ENCODE peak calls at places on chromosomes 2 and 18, in four cellular contexts. L, G, K and F are unnamed samples.

GRCh38 chr18:55981712-55982475 is 393.9 kb upstream of the TCF4 start:
- DNase-seq in L (no peak), G (no peak), K (no peak), F (no peak)

GRCh38 chr2:134869941-134870736 is 31.7 kb downstream of the ACMSD start:
- DNase-seq in L (peak), G (peak), K (peak), F (no peak)

GRCh38 chr2:180938419-180938818 is 42.0 kb upstream of the UBE2E3 start:
- DNase-seq in L (no peak), G (peak), K (peak), F (peak)

GRCh38 chr2:45190481-45190880 is 181.2 kb upstream of the SIX2 start:
- DNase-seq in L (no peak), G (peak), K (peak), F (peak)

GRCh38 chr2:120763931-120764330 is 28.3 kb downstream of the GLI2 start:
- DNase-seq in L (no peak), G (no peak), K (no peak), F (no peak)

GRCh38 chr18:33673689-33674088 is 95.7 kb downstream of the ASXL3 start:
- DNase-seq in L (no peak), G (no peak), K (peak), F (no peak)

GRCh38 chr2:1675633-1676032 is 68.7 kb downstream of the PXDN start:
- DNase-seq in L (no peak), G (peak), K (peak), F (peak)

GRCh38 chr2:213316001-213316735 is 31.9 kb downstream of the SPAG16 start:
- DNase-seq in L (no peak), G (peak), K (peak), F (peak)

GRCh38 chr2:156385242-156385641 is 50.9 kb upstream of the GPD2 start:
- DNase-seq in L (no peak), G (no peak), K (no peak), F (no peak)

GRCh38 chr2:236240228-236240990 is 23.8 kb downstream of the ASB18 start:
- DNase-seq in L (peak), G (peak), K (no peak), F (peak)

GRCh38 chr18:64119916-64120315 is 29.0 kb downstream of the LINC00305 start:
- DNase-seq in L (no peak), G (no peak), K (no peak), F (no peak)
- TF ChIP-seq CTCF in L (no peak), G (no peak), K (no peak), F (no peak)

GRCh38 chr2:149099298-149099697 is 60.8 kb downstream of the LYPD6B start:
- DNase-seq in L (no peak), G (no peak), K (no peak), F (no peak)
- TF ChIP-seq CTCF in L (no peak), G (no peak), K (no peak), F (peak)

DNA sequence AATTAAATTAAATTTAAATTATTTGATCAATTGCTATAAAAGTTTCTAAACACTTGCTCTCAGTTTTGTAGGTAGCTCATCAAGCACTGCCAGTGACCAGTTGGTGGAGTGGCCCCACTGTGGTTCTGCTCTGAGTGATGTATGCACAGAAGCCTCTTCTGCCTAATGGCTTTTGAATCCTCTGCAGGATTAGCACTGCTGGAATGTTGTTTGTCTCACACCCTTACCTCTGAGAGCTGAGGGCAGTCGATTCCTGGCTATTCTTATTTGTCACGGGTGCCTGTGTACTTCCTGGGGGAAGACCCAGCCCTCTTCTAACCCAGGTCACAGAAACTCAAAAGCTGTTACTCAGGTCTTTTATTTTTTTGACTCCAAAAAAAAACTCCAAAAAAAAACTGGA is 9.5 kb downstream of the CAPN14 start:
- DNase-seq in L (no peak), G (no peak), K (no peak), F (no peak)
- TF ChIP-seq CTCF in L (no peak), G (no peak), K (no peak), F (no peak)

DNA sequence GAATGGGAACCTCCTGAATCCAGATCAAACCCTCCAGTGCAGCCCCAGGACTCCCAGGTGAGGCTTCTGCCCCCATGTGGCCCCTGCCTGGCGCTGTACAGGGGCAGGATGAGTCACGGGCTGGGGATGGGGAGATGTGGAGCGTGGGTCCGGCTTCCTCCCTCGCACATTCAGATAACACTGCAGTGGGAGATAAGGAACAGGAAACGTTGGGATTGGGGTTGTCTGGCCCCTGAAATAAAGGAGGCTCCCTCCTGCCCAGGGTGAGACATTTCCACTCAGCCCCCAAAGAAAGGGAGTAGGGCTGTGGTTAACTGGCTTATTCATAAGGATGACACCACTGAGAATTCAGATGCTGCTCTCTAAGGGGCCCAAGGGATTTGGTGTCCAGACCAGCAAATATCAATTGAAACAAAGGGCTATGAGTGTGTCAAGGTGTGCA is 30.7 kb downstream of the IGFBP5 start:
- DNase-seq in L (no peak), G (peak), K (peak), F (no peak)
- TF ChIP-seq CTCF in L (no peak), G (peak), K (peak), F (peak)

DNA sequence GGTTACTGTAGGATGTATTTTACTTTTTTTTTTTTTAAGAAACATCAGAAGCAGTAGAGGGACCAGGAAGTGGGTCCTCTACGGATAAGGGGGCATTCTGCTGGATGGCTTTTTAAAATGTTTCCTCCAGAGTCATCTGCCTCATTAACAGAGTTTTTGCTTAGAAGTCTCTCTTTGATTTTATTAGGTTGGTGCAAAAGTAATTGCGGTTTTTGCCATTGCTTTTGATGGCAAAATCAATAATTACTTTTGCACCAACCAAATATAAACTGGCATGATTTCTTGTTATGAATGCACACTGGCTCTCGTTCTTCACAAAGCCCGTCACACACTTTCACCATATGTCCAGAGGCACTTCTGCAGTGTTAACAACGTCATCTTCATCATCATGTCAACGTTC is 68.5 kb upstream of the FAM237A start:
- DNase-seq in L (no peak), G (no peak), K (no peak), F (no peak)
- TF ChIP-seq CTCF in L (no peak), G (no peak), K (no peak), F (no peak)

GRCh38 chr2:239267411-239267941 is 133.3 kb downstream of the HDAC4 start:
- DNase-seq in L (no peak), G (peak), K (peak), F (peak)
- TF ChIP-seq CTCF in L (peak), G (peak), K (peak), F (peak)

DNA sequence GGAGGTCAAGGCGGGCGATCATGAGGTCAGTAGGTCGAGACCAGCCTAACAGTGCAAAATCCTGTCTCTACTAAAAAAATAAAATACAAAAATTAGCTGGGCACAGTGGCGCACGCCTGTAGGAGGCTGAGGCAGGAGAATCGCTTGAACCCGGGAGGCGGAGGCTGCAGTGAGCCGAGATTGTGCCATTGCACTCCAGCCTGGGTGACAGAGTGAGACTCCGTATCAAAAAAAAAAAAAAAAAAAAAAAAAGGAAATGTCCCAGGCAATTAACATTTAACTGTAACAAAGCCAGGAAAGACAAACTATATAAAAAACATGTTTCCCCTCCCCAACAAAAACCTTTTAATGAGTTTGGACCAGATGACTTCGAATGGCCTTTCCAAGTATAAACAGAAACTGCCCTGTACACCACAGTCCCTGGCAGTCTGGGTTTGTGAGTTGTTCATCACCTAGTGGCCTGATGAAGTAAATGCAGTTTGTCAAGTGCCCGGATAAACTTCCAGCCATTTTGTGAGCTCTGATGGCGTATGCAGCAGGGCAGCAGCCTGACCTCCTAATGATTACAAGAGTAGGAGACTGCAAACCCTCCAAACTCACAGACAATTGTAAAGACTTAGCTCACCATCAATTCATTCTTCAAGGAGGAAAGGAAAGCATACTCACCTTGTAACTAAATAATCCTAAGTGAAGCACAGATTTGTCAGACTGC is 16.6 kb upstream of the PCBP1 start:
- DNase-seq in L (peak), G (peak), K (peak), F (peak)
- TF ChIP-seq CTCF in L (peak), G (peak), K (peak), F (peak)

DNA sequence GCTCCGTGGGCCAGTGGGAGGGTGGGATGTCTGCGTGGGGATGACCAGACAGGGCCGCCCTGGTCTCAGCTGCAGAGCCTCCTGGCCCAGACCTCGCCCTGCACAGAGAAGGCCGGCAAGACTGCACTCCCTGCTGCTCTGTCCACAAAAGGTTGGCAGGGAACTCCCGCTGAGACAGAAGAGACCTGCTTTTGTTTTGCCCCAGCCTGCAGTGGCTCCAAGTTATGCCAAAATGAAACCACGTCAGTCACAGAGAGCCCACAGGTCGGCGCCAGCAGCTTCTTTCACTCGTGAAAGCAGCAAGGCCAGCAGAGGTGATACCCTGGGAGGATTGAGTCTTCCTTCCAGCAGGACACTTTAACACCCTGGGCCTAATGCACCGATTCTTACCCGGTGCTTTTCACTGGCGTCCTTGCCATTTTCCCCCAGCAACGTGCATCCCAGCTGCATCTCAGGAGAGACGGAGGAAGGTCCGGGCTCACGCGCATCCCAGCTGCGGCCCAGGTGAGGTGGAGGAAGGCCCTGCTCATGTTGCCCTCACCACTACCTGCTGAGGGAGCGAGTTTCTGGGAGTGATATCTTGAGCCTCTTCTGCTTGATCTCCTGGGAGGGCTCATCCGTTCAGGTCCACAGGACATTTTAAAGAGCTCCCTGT is 22.1 kb upstream of the CTDP1 start:
- DNase-seq in L (no peak), G (no peak), K (no peak), F (no peak)
- TF ChIP-seq CTCF in L (no peak), G (no peak), K (no peak), F (no peak)

GRCh38 chr2:239943991-239944441 is 81.1 kb downstream of the NDUFA10 start:
- DNase-seq in L (peak), G (no peak), K (no peak), F (no peak)

GRCh38 chr2:239945751-239946569 is 79.2 kb downstream of the NDUFA10 start:
- DNase-seq in L (peak), G (no peak), K (no peak), F (no peak)

GRCh38 chr2:239946570-239947311 is 78.4 kb downstream of the NDUFA10 start:
- DNase-seq in L (peak), G (no peak), K (no peak), F (no peak)

GRCh38 chr2:239943571-239943970 is 81.6 kb downstream of the NDUFA10 start:
- DNase-seq in L (peak), G (no peak), K (no peak), F (no peak)

GRCh38 chr2:239944706-239945551 is 80.2 kb downstream of the NDUFA10 start:
- DNase-seq in L (peak), G (peak), K (no peak), F (peak)
- TF ChIP-seq CTCF in L (no peak), G (no peak), K (no peak), F (no peak)

DNA sequence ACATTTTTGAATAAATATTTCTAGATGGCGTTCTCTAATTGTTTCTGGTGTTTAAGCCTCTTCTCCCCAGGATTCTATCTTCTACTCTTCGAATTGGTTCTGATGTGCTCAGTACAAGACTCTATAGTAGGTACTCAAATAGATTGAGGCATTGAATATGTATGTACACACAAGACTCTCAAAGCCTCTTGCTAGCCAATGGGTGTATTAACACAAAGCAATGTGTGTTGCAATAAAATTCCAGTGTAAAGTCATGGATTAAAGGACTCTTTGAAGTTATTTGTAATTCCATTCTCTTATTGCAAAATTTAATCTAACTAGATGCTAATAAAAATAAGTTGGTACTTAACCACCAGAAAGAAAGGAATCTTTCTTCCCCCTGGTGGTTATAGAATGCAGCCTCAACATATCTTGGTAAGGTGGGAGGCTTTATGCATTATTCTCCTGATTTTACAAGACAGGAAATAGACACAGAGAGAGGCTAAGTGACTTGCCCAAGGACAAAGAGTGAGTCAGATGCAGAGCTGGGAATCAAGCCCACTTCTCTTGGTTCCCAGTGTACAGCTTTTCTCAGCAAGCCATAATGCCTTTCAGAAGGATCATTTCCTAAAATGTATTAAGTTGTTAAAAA is 18.1 kb downstream of the LRP1B start:
- DNase-seq in L (no peak), G (peak), K (peak), F (peak)
- TF ChIP-seq CTCF in L (no peak), G (no peak), K (peak), F (peak)